ENCODE peak calls at places on chromosomes 6 and 20, in eight cellular contexts. One of them, this sample, is unnamed.

GRCh38 chr6:165439928-165440554 is 130.6 kb upstream of the C6orf118 start:
- DNase-seq in prostate gland: no peak
- DNase-seq in AG08396: no peak
- DNase-seq in NB4: peak
- DNase-seq in astrocyte of the spinal cord: peak
- DNase-seq in SJSA1: peak
- DNase-seq in epithelial cell of prostate: peak
- DNase-seq in posterior cingulate gyrus: no peak
- DNase-seq in this sample: no peak

GRCh38 chr20:24321939-24322338 is 147.5 kb upstream of the SYNDIG1 start:
- DNase-seq in prostate gland: no peak
- DNase-seq in AG08396: no peak
- DNase-seq in NB4: no peak
- DNase-seq in astrocyte of the spinal cord: no peak
- DNase-seq in SJSA1: no peak
- DNase-seq in epithelial cell of prostate: no peak
- DNase-seq in posterior cingulate gyrus: no peak
- DNase-seq in this sample: no peak

GRCh38 chr6:137427670-137428290 is 66.4 kb downstream of the OLIG3 start:
- DNase-seq in prostate gland: no peak
- DNase-seq in AG08396: no peak
- DNase-seq in NB4: peak
- DNase-seq in astrocyte of the spinal cord: no peak
- DNase-seq in SJSA1: no peak
- DNase-seq in epithelial cell of prostate: no peak
- DNase-seq in posterior cingulate gyrus: no peak
- DNase-seq in this sample: no peak

GRCh38 chr6:158972241-158973233 is 27.5 kb downstream of the RSPH3 start:
- DNase-seq in prostate gland: peak
- DNase-seq in AG08396: peak
- DNase-seq in NB4: peak
- DNase-seq in astrocyte of the spinal cord: peak
- DNase-seq in SJSA1: peak
- DNase-seq in epithelial cell of prostate: no peak
- DNase-seq in posterior cingulate gyrus: no peak
- DNase-seq in this sample: peak

GRCh38 chr6:75480425-75480824 is 13.2 kb downstream of the FILIP1 start:
- DNase-seq in prostate gland: no peak
- DNase-seq in AG08396: no peak
- DNase-seq in NB4: no peak
- DNase-seq in astrocyte of the spinal cord: no peak
- DNase-seq in SJSA1: no peak
- DNase-seq in epithelial cell of prostate: no peak
- DNase-seq in posterior cingulate gyrus: no peak
- DNase-seq in this sample: no peak

GRCh38 chr20:24648481-24648880 is 179.1 kb downstream of the SYNDIG1 start:
- DNase-seq in prostate gland: no peak
- DNase-seq in AG08396: no peak
- DNase-seq in NB4: no peak
- DNase-seq in astrocyte of the spinal cord: peak
- DNase-seq in SJSA1: no peak
- DNase-seq in epithelial cell of prostate: no peak
- DNase-seq in posterior cingulate gyrus: no peak
- DNase-seq in this sample: no peak

GRCh38 chr6:52063584-52064400 is 23.6 kb downstream of the PKHD1 start:
- DNase-seq in prostate gland: no peak
- DNase-seq in AG08396: peak
- DNase-seq in NB4: peak
- DNase-seq in astrocyte of the spinal cord: peak
- DNase-seq in SJSA1: peak
- DNase-seq in epithelial cell of prostate: no peak
- DNase-seq in posterior cingulate gyrus: no peak
- DNase-seq in this sample: peak

GRCh38 chr6:119950681-119951080 is 601.1 kb upstream of the MAN1A1 start:
- DNase-seq in prostate gland: no peak
- DNase-seq in AG08396: no peak
- DNase-seq in NB4: no peak
- DNase-seq in astrocyte of the spinal cord: no peak
- DNase-seq in SJSA1: no peak
- DNase-seq in epithelial cell of prostate: no peak
- DNase-seq in posterior cingulate gyrus: no peak
- DNase-seq in this sample: no peak

GRCh38 chr6:13101409-13101808 is 226.9 kb downstream of the TBC1D7 start:
- DNase-seq in prostate gland: no peak
- DNase-seq in AG08396: no peak
- DNase-seq in NB4: peak
- DNase-seq in astrocyte of the spinal cord: no peak
- DNase-seq in SJSA1: no peak
- DNase-seq in epithelial cell of prostate: no peak
- DNase-seq in posterior cingulate gyrus: no peak
- DNase-seq in this sample: no peak

GRCh38 chr6:4057036-4057435 is 21.9 kb downstream of the FAM217A start:
- DNase-seq in prostate gland: no peak
- DNase-seq in AG08396: no peak
- DNase-seq in NB4: no peak
- DNase-seq in astrocyte of the spinal cord: no peak
- DNase-seq in SJSA1: no peak
- DNase-seq in epithelial cell of prostate: no peak
- DNase-seq in posterior cingulate gyrus: no peak
- DNase-seq in this sample: no peak

GRCh38 chr20:49979030-49979832 is 3.5 kb upstream of the SNAI1 start:
- DNase-seq in prostate gland: no peak
- DNase-seq in AG08396: peak
- DNase-seq in NB4: peak
- DNase-seq in astrocyte of the spinal cord: peak
- DNase-seq in SJSA1: peak
- DNase-seq in epithelial cell of prostate: no peak
- DNase-seq in posterior cingulate gyrus: peak
- DNase-seq in this sample: no peak

GRCh38 chr6:26493258-26493657 is 6.8 kb upstream of the BTN1A1 start:
- DNase-seq in prostate gland: no peak
- DNase-seq in AG08396: peak
- DNase-seq in NB4: peak
- DNase-seq in astrocyte of the spinal cord: no peak
- DNase-seq in SJSA1: peak
- DNase-seq in epithelial cell of prostate: no peak
- DNase-seq in posterior cingulate gyrus: no peak
- DNase-seq in this sample: no peak

GRCh38 chr6:45709834-45710233 is 305.8 kb downstream of the CLIC5 start:
- DNase-seq in prostate gland: no peak
- DNase-seq in AG08396: no peak
- DNase-seq in NB4: no peak
- DNase-seq in astrocyte of the spinal cord: no peak
- DNase-seq in SJSA1: no peak
- DNase-seq in epithelial cell of prostate: no peak
- DNase-seq in posterior cingulate gyrus: no peak
- DNase-seq in this sample: no peak

GRCh38 chr6:94349227-94349626 is 929.9 kb upstream of the EPHA7 start:
- DNase-seq in prostate gland: no peak
- DNase-seq in AG08396: no peak
- DNase-seq in NB4: no peak
- DNase-seq in astrocyte of the spinal cord: no peak
- DNase-seq in SJSA1: no peak
- DNase-seq in epithelial cell of prostate: no peak
- DNase-seq in posterior cingulate gyrus: no peak
- DNase-seq in this sample: no peak

GRCh38 chr20:52129611-52130010 is 62.0 kb downstream of the ZFP64 start:
- DNase-seq in prostate gland: no peak
- DNase-seq in AG08396: no peak
- DNase-seq in NB4: no peak
- DNase-seq in astrocyte of the spinal cord: no peak
- DNase-seq in SJSA1: no peak
- DNase-seq in epithelial cell of prostate: no peak
- DNase-seq in posterior cingulate gyrus: no peak
- DNase-seq in this sample: no peak

GRCh38 chr6:170285482-170285881 is 5.4 kb downstream of the DLL1 start:
- DNase-seq in prostate gland: no peak
- DNase-seq in AG08396: no peak
- DNase-seq in NB4: no peak
- DNase-seq in astrocyte of the spinal cord: no peak
- DNase-seq in SJSA1: no peak
- DNase-seq in epithelial cell of prostate: no peak
- DNase-seq in posterior cingulate gyrus: peak
- DNase-seq in this sample: no peak

GRCh38 chr20:25223179-25223661 is 24.7 kb upstream of the PYGB start:
- DNase-seq in prostate gland: no peak
- DNase-seq in AG08396: peak
- DNase-seq in NB4: peak
- DNase-seq in astrocyte of the spinal cord: peak
- DNase-seq in SJSA1: peak
- DNase-seq in epithelial cell of prostate: peak
- DNase-seq in posterior cingulate gyrus: peak
- DNase-seq in this sample: peak

GRCh38 chr6:142417331-142417750 is 115.5 kb downstream of the ADGRG6 start:
- DNase-seq in prostate gland: no peak
- DNase-seq in AG08396: no peak
- DNase-seq in NB4: no peak
- DNase-seq in astrocyte of the spinal cord: peak
- DNase-seq in SJSA1: no peak
- DNase-seq in epithelial cell of prostate: no peak
- DNase-seq in posterior cingulate gyrus: no peak
- DNase-seq in this sample: no peak

GRCh38 chr6:15621203-15622044 is 41.4 kb downstream of the DTNBP1 start:
- DNase-seq in prostate gland: no peak
- DNase-seq in AG08396: no peak
- DNase-seq in NB4: peak
- DNase-seq in astrocyte of the spinal cord: no peak
- DNase-seq in SJSA1: no peak
- DNase-seq in epithelial cell of prostate: no peak
- DNase-seq in posterior cingulate gyrus: no peak
- DNase-seq in this sample: no peak

GRCh38 chr6:150251566-150252186 is 108.8 kb downstream of the PPP1R14C start:
- DNase-seq in prostate gland: no peak
- DNase-seq in AG08396: no peak
- DNase-seq in NB4: no peak
- DNase-seq in astrocyte of the spinal cord: peak
- DNase-seq in SJSA1: no peak
- DNase-seq in epithelial cell of prostate: no peak
- DNase-seq in posterior cingulate gyrus: no peak
- DNase-seq in this sample: no peak

GRCh38 chr6:107458687-107459282 is 579 bp downstream of the PDSS2 start:
- DNase-seq in prostate gland: peak
- DNase-seq in AG08396: peak
- DNase-seq in NB4: no peak
- DNase-seq in astrocyte of the spinal cord: peak
- DNase-seq in SJSA1: no peak
- DNase-seq in epithelial cell of prostate: no peak
- DNase-seq in posterior cingulate gyrus: peak
- DNase-seq in this sample: no peak

GRCh38 chr6:34246249-34246562 is 2.6 kb downstream of the SMIM29 start:
- DNase-seq in prostate gland: no peak
- DNase-seq in AG08396: no peak
- DNase-seq in NB4: no peak
- DNase-seq in astrocyte of the spinal cord: no peak
- DNase-seq in SJSA1: no peak
- DNase-seq in epithelial cell of prostate: no peak
- DNase-seq in posterior cingulate gyrus: peak
- DNase-seq in this sample: no peak

GRCh38 chr6:104705095-104705707 is 154.5 kb downstream of the HACE1 start:
- DNase-seq in prostate gland: no peak
- DNase-seq in AG08396: no peak
- DNase-seq in NB4: peak
- DNase-seq in astrocyte of the spinal cord: peak
- DNase-seq in SJSA1: peak
- DNase-seq in epithelial cell of prostate: peak
- DNase-seq in posterior cingulate gyrus: no peak
- DNase-seq in this sample: peak

GRCh38 chr6:5809471-5809870 is 197.3 kb downstream of the NRN1 start:
- DNase-seq in prostate gland: no peak
- DNase-seq in AG08396: no peak
- DNase-seq in NB4: no peak
- DNase-seq in astrocyte of the spinal cord: no peak
- DNase-seq in SJSA1: no peak
- DNase-seq in epithelial cell of prostate: no peak
- DNase-seq in posterior cingulate gyrus: no peak
- DNase-seq in this sample: no peak